ENCODE peak calls at places on chromosomes 3 and 15, in ten cellular contexts. O is heart right ventricle, T is mammary epithelial cell, M is breast epithelium, H is spleen, Z is adrenal gland, W is left ventricle myocardium inferior, D is psoas muscle, S is body of pancreas, N is right lobe of liver. G is an unnamed sample. For H3K27me3, the result is how much of the 10 kb centered on the place peaks cover.

GRCh38 chr3:114418724-114419543 is 125.1 kb downstream of the TIGIT start:
- DNase-seq in W (no peak), O (no peak), Z (no peak), N (no peak), M (no peak), H (no peak), S (peak), T (peak), D (no peak), G (peak)

GRCh38 chr3:53287413-53287734 is 31.6 kb upstream of the TKT start:
- DNase-seq in D (no peak), O (no peak), S (no peak), T (no peak), H (no peak), W (no peak), M (no peak), Z (no peak), N (no peak), G (no peak)

GRCh38 chr3:170387952-170388351 is 30.4 kb downstream of the SKIL start:
- DNase-seq in T (no peak), M (no peak), N (no peak), W (no peak), O (no peak), H (no peak), D (no peak), S (no peak), Z (no peak), G (no peak)

GRCh38 chr15:25545017-25545416 is 106.2 kb upstream of the UBE3A start:
- DNase-seq in D (no peak), N (no peak), M (no peak), S (no peak), T (peak), W (no peak), H (no peak), Z (no peak), O (no peak), G (peak)

GRCh38 chr3:175748087-175748732 is 889.1 kb downstream of the NAALADL2 start:
- DNase-seq in W (no peak), Z (no peak), O (no peak), H (no peak), S (no peak), M (no peak), T (peak), D (no peak), N (no peak), G (peak)

GRCh38 chr3:10192953-10193691 is 28.4 kb downstream of the IRAK2 start:
- DNase-seq in Z (peak), O (no peak), T (peak), H (peak), S (peak), W (no peak), M (no peak), D (no peak), N (no peak), G (peak)

GRCh38 chr3:123283657-123284398 is 82.1 kb downstream of the SEC22A start:
- DNase-seq in W (no peak), S (no peak), Z (no peak), M (no peak), O (no peak), T (no peak), D (peak), H (no peak), N (no peak), G (no peak)

GRCh38 chr15:76204916-76205460 is 106.3 kb downstream of the ETFA start:
- DNase-seq in T (no peak), Z (no peak), S (no peak), W (no peak), H (no peak), D (no peak), O (no peak), M (no peak), N (no peak), G (no peak)

GRCh38 chr3:133588784-133589465 is 15.4 kb downstream of the CDV3 start:
- DNase-seq in Z (no peak), D (no peak), N (no peak), H (no peak), T (no peak), M (no peak), S (no peak), O (no peak), W (no peak), G (no peak)

GRCh38 chr3:191263850-191264249 is 64.8 kb downstream of the OSTN start:
- DNase-seq in H (no peak), T (no peak), D (no peak), S (no peak), W (no peak), O (no peak), N (no peak), Z (no peak), M (no peak), G (no peak)

GRCh38 chr3:168071535-168071934 is 24.2 kb downstream of the GOLIM4 start:
- DNase-seq in Z (peak), T (peak), W (no peak), S (no peak), O (no peak), M (no peak), N (no peak), D (no peak), H (no peak), G (peak)

GRCh38 chr15:59687831-59688230 is 1.3 kb downstream of the BNIP2 start:
- DNase-seq in H (no peak), W (no peak), M (no peak), O (no peak), S (no peak), T (no peak), Z (no peak), N (no peak), D (no peak), G (peak)

GRCh38 chr3:2390926-2391532 is 292.4 kb downstream of the CNTN4 start:
- DNase-seq in H (no peak), M (no peak), Z (no peak), N (no peak), D (no peak), O (no peak), S (no peak), W (no peak), T (no peak), G (no peak)

GRCh38 chr3:145785650-145786049 is 375.3 kb downstream of the PLOD2 start:
- DNase-seq in S (no peak), T (no peak), O (no peak), N (no peak), W (no peak), M (no peak), Z (no peak), H (no peak), D (no peak), G (no peak)

GRCh38 chr3:124522226-124522625 is 208.0 kb upstream of the UMPS start:
- DNase-seq in T (peak), D (no peak), H (no peak), N (no peak), W (no peak), O (no peak), S (no peak), M (no peak), Z (no peak), G (peak)

GRCh38 chr3:122030381-122031122 is 8.5 kb upstream of the ILDR1 start:
- DNase-seq in S (no peak), N (no peak), W (no peak), Z (no peak), O (no peak), T (no peak), D (no peak), M (no peak), H (no peak), G (no peak)

GRCh38 chr3:129398803-129399144 is 29.7 kb downstream of the EFCAB12 start:
- DNase-seq in N (no peak), H (peak), D (no peak), S (peak), T (peak), M (no peak), Z (peak), O (no peak), W (no peak), G (peak)

GRCh38 chr3:10023587-10024310 is 2.5 kb upstream of the FANCD2 start:
- DNase-seq in M (no peak), H (no peak), W (no peak), T (peak), Z (no peak), N (no peak), O (no peak), D (no peak), S (no peak), G (peak)

GRCh38 chr3:161273589-161274218 is 52.6 kb downstream of the NMD3 start:
- DNase-seq in T (no peak), N (no peak), W (no peak), Z (peak), H (no peak), S (peak), M (no peak), D (no peak), O (no peak), G (peak)

GRCh38 chr3:89221913-89222312 is 114.5 kb downstream of the EPHA3 start:
- DNase-seq in W (no peak), Z (no peak), M (no peak), D (no peak), S (no peak), N (no peak), O (no peak), T (no peak), H (no peak), G (no peak)

GRCh38 chr15:53872410-53872809 is 105.8 kb upstream of the UNC13C start:
- DNase-seq in D (no peak), H (no peak), N (no peak), O (no peak), T (peak), M (no peak), W (no peak), Z (no peak), S (no peak), G (peak)

GRCh38 chr3:43185656-43186375 is 79.9 kb upstream of the POMGNT2 start:
- DNase-seq in S (no peak), W (no peak), M (no peak), N (no peak), T (peak), Z (no peak), D (no peak), H (no peak), O (no peak), G (no peak)

GRCh38 chr3:58009749-58010535 is 1.7 kb downstream of the FLNB start:
- DNase-seq in S (peak), Z (no peak), O (no peak), D (no peak), N (peak), T (peak), H (no peak), M (peak), W (no peak), G (peak)

GRCh38 chr15:56149071-56149470 is 94.6 kb downstream of the RFX7 start:
- DNase-seq in Z (no peak), T (peak), D (no peak), W (no peak), H (no peak), N (no peak), M (no peak), S (no peak), O (no peak), G (no peak)

GRCh38 chr3:38153986-38154608 is 11.2 kb upstream of the OXSR1 start:
- DNase-seq in S (no peak), Z (no peak), H (no peak), M (peak), W (no peak), O (no peak), D (no peak), N (no peak), T (peak), G (peak)

GRCh38 chr3:36372534-36372935 is 7.8 kb upstream of the STAC start:
- DNase-seq in H (no peak), N (no peak), S (no peak), T (peak), O (no peak), M (no peak), W (no peak), D (no peak), Z (no peak), G (peak)

DNA sequence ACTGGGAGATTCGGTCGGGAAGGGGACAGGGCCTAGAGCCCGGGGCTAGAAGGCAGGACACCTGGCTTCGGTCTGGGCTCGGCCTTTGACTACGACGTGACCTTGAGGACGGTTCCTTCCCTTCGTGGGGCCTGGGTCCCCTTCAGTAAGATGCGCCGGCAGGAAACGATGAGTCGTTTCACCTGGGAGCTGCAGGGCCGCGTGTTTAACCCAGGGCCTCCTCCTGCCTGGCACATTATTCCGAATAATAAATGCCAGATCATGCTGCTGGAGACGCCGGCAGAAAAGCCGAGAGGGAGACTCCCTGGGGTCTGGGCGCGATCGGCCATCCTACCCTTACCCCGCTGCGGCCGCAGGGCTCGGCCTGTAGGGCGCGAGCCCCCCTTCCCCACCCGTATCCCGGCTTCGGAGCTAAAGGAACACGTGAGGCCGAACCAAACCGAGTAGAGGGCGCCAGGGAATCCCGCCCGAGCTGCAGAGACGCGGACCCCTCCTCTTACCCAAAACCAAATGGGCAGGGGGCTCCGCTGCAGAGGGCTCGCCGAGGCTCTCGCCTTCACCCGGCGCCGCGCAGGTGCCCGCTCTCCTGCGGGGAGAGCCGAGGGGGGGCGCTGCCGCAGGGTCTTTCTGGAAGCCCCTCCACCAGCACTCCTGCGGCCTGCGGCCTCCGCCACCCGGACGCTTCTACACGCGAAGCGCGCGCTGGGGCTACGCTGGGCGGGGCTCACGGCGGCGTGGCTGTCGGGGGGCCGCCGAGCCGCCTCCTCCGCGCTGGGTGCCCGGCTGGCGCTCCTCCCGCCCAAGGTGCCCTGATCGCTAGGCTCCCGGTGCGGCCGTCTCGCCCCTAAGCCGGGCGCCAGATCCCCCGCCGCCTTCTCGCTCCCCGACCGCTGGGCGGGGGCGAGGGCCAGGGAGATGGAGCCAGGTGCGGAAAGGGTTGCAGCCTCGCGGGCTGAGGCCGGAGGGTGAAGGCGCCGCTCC is at the start of gene BDH1:
- DNase-seq in D (peak), S (peak), O (peak), W (no peak), H (peak), T (peak), N (peak), M (no peak), Z (peak), G (peak)
- TF ChIP-seq CTCF in D (no peak), S (no peak), O (no peak), W (no peak), H (no peak), T (peak), N (no peak), M (no peak), Z (no peak), G (no peak)

DNA sequence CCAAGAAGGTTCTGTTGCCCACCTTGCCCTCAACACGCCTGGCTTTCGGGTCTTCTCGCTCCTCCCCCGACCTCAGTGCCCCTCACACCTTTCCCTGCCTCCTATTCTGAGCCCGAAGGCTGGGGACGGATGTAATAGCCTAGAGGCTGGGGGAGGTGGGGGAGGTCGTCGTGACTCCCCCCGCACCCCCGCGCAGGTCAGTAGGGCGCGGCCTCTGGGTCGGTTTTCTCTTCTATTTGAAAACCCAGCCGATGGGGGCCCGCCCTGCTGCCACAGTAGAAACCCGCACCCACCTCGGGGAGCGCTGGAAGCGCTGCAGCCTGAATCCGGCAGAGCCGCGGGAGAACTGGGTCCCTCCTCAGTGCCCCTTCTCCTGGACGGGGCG is 1.0 kb upstream of the RBPMS2 start:
- DNase-seq in Z (no peak), H (no peak), W (no peak), O (no peak), M (no peak), N (no peak), T (no peak), D (no peak), S (no peak), G (no peak)
- H3K4me3 ChIP-seq in Z (no peak), H (peak), W (peak), O (peak), M (peak), N (no peak), T (no peak), D (peak), S (no peak), G (no peak)

GRCh38 chr15:85114886-85115285 is 133.2 kb downstream of the PDE8A start:
- DNase-seq in D (no peak), M (no peak), T (no peak), O (no peak), H (no peak), S (no peak), W (no peak), Z (no peak), N (no peak), G (no peak)
- H3K27me3 ChIP-seq in D (under half), M (under half), T (under half), O (under half), H (under half), S (under half), W (under half), Z (under half), N (under half), G (under half)

DNA sequence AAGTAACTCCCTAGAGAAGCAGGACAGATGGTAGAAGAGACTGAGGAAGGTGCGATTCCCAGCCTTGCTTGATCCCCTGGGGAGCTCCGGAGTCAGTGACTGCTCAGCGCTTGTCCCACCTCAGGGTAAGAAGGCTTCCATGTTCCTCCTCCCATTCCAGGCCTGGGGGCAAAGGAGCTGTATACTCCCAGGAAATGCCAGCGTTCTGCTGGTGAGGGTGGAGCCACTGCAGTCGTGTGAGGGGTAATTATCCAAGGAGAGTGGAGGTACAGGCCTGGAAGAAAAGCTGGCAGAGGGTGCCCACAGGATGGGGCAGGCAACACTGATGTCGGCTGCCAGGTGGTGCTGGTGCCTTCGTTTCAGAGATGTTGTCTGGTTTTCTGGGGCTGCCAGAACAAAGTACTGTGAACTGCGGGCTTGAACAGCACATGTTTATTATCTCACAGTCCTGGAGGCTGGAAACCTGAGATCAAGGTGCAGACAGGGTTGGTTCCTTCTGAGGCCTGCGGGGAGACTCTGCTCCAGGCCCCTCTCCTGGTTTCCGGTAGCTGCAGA is 12.1 kb upstream of the APBA2 start:
- DNase-seq in O (no peak), N (no peak), Z (no peak), T (no peak), M (no peak), H (peak), W (no peak), D (no peak), S (peak), G (no peak)
- TF ChIP-seq CTCF in O (no peak), N (no peak), Z (no peak), T (no peak), M (no peak), H (peak), W (no peak), D (no peak), S (peak), G (no peak)

G was measured in bronchial epithelial cell.